ENCODE peak calls at places on chromosomes 5 and 9, in eight cellular contexts. Z is fibroblast of the aortic adventitia, P is left lung, I is brain microvascular endothelial cell, M is H9, W is WERI-Rb-1, Y is tibial artery, L is psoas muscle. O is an unnamed sample.

GRCh38 chr9:92004045-92004392 is 54.0 kb upstream of the ROR2 start:
- DNase-seq in Z (no peak), P (no peak), I (no peak), M (peak; percentile 51), W (no peak), Y (no peak), L (no peak), O (no peak)

GRCh38 chr5:143267186-143267585 is 136.3 kb downstream of the NR3C1 start:
- DNase-seq in Z (no peak), P (no peak), I (no peak), M (no peak), W (no peak), Y (no peak), L (no peak), O (no peak)

GRCh38 chr9:128523199-128523925 is 18.8 kb downstream of the GLE1 start:
- DNase-seq in Z (peak; percentile 38), P (no peak), I (peak; percentile 32), M (peak; percentile 34), W (peak; percentile 64), Y (no peak), L (no peak), O (peak; percentile 16)

GRCh38 chr5:38380522-38380921 is 122.2 kb downstream of the EGFLAM start:
- DNase-seq in Z (no peak), P (no peak), I (no peak), M (no peak), W (no peak), Y (no peak), L (no peak), O (no peak)

GRCh38 chr9:94812343-94812742 is 85.8 kb downstream of the AOPEP start:
- DNase-seq in Z (peak; percentile 81), P (no peak), I (peak; percentile 36), M (no peak), W (no peak), Y (no peak), L (no peak), O (no peak)

GRCh38 chr9:79154806-79155205 is 417.0 kb upstream of the TLE4 start:
- DNase-seq in Z (peak; percentile 7), P (no peak), I (no peak), M (no peak), W (no peak), Y (no peak), L (no peak), O (no peak)

GRCh38 chr9:6907772-6908381 is 150.1 kb downstream of the KDM4C start:
- DNase-seq in Z (peak; percentile 65), P (no peak), I (peak; percentile 24), M (no peak), W (no peak), Y (no peak), L (no peak), O (peak; percentile 17)

GRCh38 chr5:122154910-122155309 is 25.6 kb downstream of the ZNF474 start:
- DNase-seq in Z (peak; percentile 79), P (peak; percentile 50), I (peak; percentile 91), M (no peak), W (no peak), Y (peak; percentile 86), L (peak; percentile 42), O (no peak)

GRCh38 chr9:136726631-136727191 is 14.3 kb downstream of the DIPK1B start:
- DNase-seq in Z (peak; percentile 27), P (no peak), I (peak; percentile 17), M (no peak), W (no peak), Y (no peak), L (no peak), O (no peak)

DNA sequence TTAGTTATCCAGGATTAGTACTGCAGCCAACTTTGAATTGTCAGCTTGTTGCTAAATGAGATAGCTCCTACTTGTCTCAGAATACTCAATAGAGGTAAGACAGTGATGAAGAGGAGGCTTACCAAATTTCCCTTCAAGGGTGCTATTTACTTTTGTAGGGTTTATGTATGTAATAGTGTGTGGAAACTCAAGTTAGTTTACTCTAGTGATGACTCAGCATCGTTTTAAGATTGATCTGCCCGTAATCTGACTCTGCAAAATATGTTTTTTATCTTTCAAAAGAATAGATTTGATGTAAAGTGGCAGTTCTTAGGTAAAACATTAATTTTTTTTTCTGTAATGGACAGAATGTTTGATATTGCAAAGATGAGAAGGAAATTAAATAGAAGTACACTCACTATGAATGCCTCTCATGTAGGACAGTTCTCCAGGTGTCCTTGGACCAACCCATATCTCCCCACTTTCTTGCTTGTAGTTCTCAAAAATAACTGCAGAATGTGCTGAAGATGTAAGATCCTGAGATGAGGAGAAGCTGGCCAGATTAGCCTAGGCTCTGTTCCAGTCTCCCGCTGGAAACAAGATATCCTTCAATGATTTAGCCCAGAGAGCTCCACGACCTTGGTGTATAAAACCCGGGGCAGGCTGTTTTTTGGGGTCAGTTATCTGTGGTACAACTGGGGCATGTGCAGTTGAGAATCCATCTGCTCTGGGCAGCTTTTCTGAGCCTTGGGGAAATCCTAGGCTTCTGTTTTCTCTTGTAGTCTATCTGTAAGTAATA is 24.4 kb upstream of the MROH2B start:
- DNase-seq in Z (no peak), P (no peak), I (no peak), M (no peak), W (no peak), Y (no peak), L (no peak), O (no peak)
- TF ChIP-seq CTCF in Z (no peak), P (no peak), I (no peak), M (no peak), W (no peak), Y (no peak), L (no peak), O (no peak)

GRCh38 chr5:176317534-176318374 is 43.8 kb downstream of the KIAA1191 start:
- DNase-seq in Z (no peak), P (no peak), I (no peak), M (no peak), W (no peak), Y (no peak), L (no peak), O (no peak)

GRCh38 chr5:176320577-176320976 is 41.0 kb downstream of the KIAA1191 start:
- DNase-seq in Z (no peak), P (no peak), I (no peak), M (no peak), W (peak; percentile 14), Y (no peak), L (no peak), O (no peak)

GRCh38 chr5:176319827-176320554 is 41.6 kb downstream of the KIAA1191 start:
- DNase-seq in Z (peak; percentile 25), P (no peak), I (no peak), M (no peak), W (no peak), Y (no peak), L (no peak), O (no peak)
- TF ChIP-seq CTCF in Z (no peak), P (no peak), I (peak; percentile 30), M (peak; percentile 26), W (peak; percentile 33), Y (no peak), L (peak; percentile 21), O (no peak)

GRCh38 chr5:14267166-14267838 is 124.2 kb downstream of the TRIO start:
- DNase-seq in Z (no peak), P (peak; percentile 66), I (peak; percentile 73), M (no peak), W (no peak), Y (no peak), L (no peak), O (no peak)
- TF ChIP-seq CTCF in Z (no peak), P (no peak), I (peak; percentile 37), M (peak; percentile 28), W (no peak), Y (no peak), L (no peak), O (no peak)

GRCh38 chr9:130482463-130482862 is 37.7 kb downstream of the ASS1 start:
- DNase-seq in Z (no peak), P (no peak), I (no peak), M (no peak), W (no peak), Y (no peak), L (no peak), O (no peak)

GRCh38 chr9:130478152-130478551 is 33.4 kb downstream of the ASS1 start:
- DNase-seq in Z (no peak), P (no peak), I (no peak), M (no peak), W (no peak), Y (no peak), L (no peak), O (no peak)

GRCh38 chr9:130479587-130479986 is 34.8 kb downstream of the ASS1 start:
- DNase-seq in Z (no peak), P (no peak), I (no peak), M (no peak), W (no peak), Y (no peak), L (no peak), O (no peak)

GRCh38 chr9:130478731-130479575 is 34.2 kb downstream of the ASS1 start:
- DNase-seq in Z (no peak), P (no peak), I (no peak), M (no peak), W (peak; percentile 91), Y (no peak), L (no peak), O (peak; percentile 60)

GRCh38 chr9:130480673-130481072 is 35.9 kb downstream of the ASS1 start:
- DNase-seq in Z (no peak), P (peak; percentile 78), I (no peak), M (peak; percentile 80), W (peak; percentile 58), Y (no peak), L (no peak), O (peak; percentile 66)
- TF ChIP-seq CTCF in Z (no peak), P (no peak), I (peak; percentile 42), M (peak; percentile 72), W (peak; percentile 83), Y (no peak), L (no peak), O (peak; percentile 34)

GRCh38 chr5:6872441-6873160 is 159.4 kb downstream of the TENT4A start:
- DNase-seq in Z (no peak), P (no peak), I (no peak), M (no peak), W (no peak), Y (no peak), L (no peak), O (no peak)

GRCh38 chr5:6869677-6870076 is 156.4 kb downstream of the TENT4A start:
- DNase-seq in Z (no peak), P (no peak), I (no peak), M (no peak), W (no peak), Y (no peak), L (no peak), O (no peak)

GRCh38 chr5:6867712-6868111 is 154.5 kb downstream of the TENT4A start:
- DNase-seq in Z (no peak), P (no peak), I (no peak), M (no peak), W (no peak), Y (no peak), L (no peak), O (no peak)

GRCh38 chr5:6868170-6868569 is 154.9 kb downstream of the TENT4A start:
- DNase-seq in Z (no peak), P (peak; percentile 45), I (no peak), M (no peak), W (peak; percentile 80), Y (no peak), L (peak; percentile 26), O (no peak)

GRCh38 chr5:6868816-6869215 is 155.6 kb downstream of the TENT4A start:
- DNase-seq in Z (no peak), P (no peak), I (no peak), M (no peak), W (no peak), Y (no peak), L (no peak), O (no peak)
- TF ChIP-seq CTCF in Z (no peak), P (no peak), I (no peak), M (no peak), W (no peak), Y (no peak), L (no peak), O (no peak)